ENCODE peak calls at places on chromosome 3, in seven cellular contexts. U is vagina, K is WTC11, S is cardiac muscle cell, W is heart left ventricle, F is AG09309, E is colonic mucosa. Z is an unnamed sample.

GRCh38 chr3:53144446-53144845 is 14.2 kb upstream of the RFT1 start:
- DNase-seq in U (no peak), K (no peak), S (no peak), W (no peak), F (no peak), E (no peak), Z (no peak)

GRCh38 chr3:56207913-56208312 is 260.4 kb downstream of the ERC2 start:
- DNase-seq in U (no peak), K (no peak), S (no peak), W (no peak), F (no peak), E (no peak), Z (no peak)

GRCh38 chr3:149471991-149472390 is 2.5 kb upstream of the TM4SF4 start:
- DNase-seq in U (peak; percentile 11), K (no peak), S (no peak), W (no peak), F (no peak), E (no peak), Z (peak; percentile 73)

GRCh38 chr3:33360136-33360825 is 79.9 kb downstream of the UBP1 start:
- DNase-seq in U (no peak), K (no peak), S (no peak), W (no peak), F (peak; percentile 59), E (no peak), Z (peak; percentile 40)

GRCh38 chr3:178699364-178699763 is 163.1 kb downstream of the KCNMB2 start:
- DNase-seq in U (no peak), K (no peak), S (no peak), W (no peak), F (no peak), E (no peak), Z (no peak)

GRCh38 chr3:115436767-115437301 is 186.5 kb upstream of the GAP43 start:
- DNase-seq in U (no peak), K (peak; percentile 12), S (no peak), W (no peak), F (peak; percentile 95), E (no peak), Z (peak; percentile 30)

GRCh38 chr3:25573386-25574171 is 91.1 kb downstream of the TOP2B start:
- DNase-seq in U (peak; percentile 40), K (no peak), S (peak; percentile 57), W (no peak), F (no peak), E (no peak), Z (no peak)

GRCh38 chr3:126389112-126389791 is 5.5 kb upstream of the CFAP100 start:
- DNase-seq in U (peak; percentile 95), K (peak; percentile 89), S (peak; percentile 92), W (peak; percentile 93), F (peak; percentile 41), E (peak; percentile 87), Z (peak; percentile 96)

GRCh38 chr3:57078366-57079220 is 18.1 kb downstream of the SPATA12 start:
- DNase-seq in U (no peak), K (peak; percentile 36), S (peak; percentile 70), W (peak; percentile 74), F (peak; percentile 5), E (peak; percentile 69), Z (peak; percentile 77)

GRCh38 chr3:114290911-114291901 is 2.6 kb upstream of the TIGIT start:
- DNase-seq in U (no peak), K (peak; percentile 99), S (peak; percentile 69), W (peak; percentile 85), F (no peak), E (peak; percentile 70), Z (peak; percentile 81)

GRCh38 chr3:135994708-135995335 is 29.3 kb downstream of the PPP2R3A start:
- DNase-seq in U (no peak), K (no peak), S (no peak), W (no peak), F (no peak), E (no peak), Z (no peak)

GRCh38 chr3:147318900-147319299 is 87.4 kb downstream of the ZIC4 start:
- DNase-seq in U (no peak), K (no peak), S (peak; percentile 38), W (no peak), F (no peak), E (no peak), Z (no peak)

GRCh38 chr3:17057316-17057715 is 172.6 kb downstream of the PLCL2 start:
- DNase-seq in U (no peak), K (no peak), S (no peak), W (no peak), F (peak; percentile 46), E (no peak), Z (no peak)

GRCh38 chr3:46110701-46111493 is 83.6 kb upstream of the XCR1 start:
- DNase-seq in U (no peak), K (no peak), S (no peak), W (no peak), F (peak; percentile 33), E (peak; percentile 67), Z (peak; percentile 79)

GRCh38 chr3:11230807-11231206 is 41.4 kb upstream of the ATG7 start:
- DNase-seq in U (no peak), K (no peak), S (no peak), W (no peak), F (no peak), E (no peak), Z (no peak)

GRCh38 chr3:155494332-155494731 is 200.8 kb upstream of the STRIT1 start:
- DNase-seq in U (no peak), K (no peak), S (no peak), W (no peak), F (no peak), E (no peak), Z (no peak)

GRCh38 chr3:156711113-156711512 is 36.7 kb downstream of the TIPARP start:
- DNase-seq in U (no peak), K (no peak), S (no peak), W (no peak), F (no peak), E (no peak), Z (no peak)

GRCh38 chr3:112633191-112633590 is 7.8 kb downstream of the CCDC80 start:
- DNase-seq in U (no peak), K (no peak), S (no peak), W (no peak), F (no peak), E (no peak), Z (no peak)

GRCh38 chr3:125694761-125695294 is 99.5 kb upstream of the OSBPL11 start:
- DNase-seq in U (no peak), K (no peak), S (no peak), W (no peak), F (no peak), E (no peak), Z (no peak)

DNA sequence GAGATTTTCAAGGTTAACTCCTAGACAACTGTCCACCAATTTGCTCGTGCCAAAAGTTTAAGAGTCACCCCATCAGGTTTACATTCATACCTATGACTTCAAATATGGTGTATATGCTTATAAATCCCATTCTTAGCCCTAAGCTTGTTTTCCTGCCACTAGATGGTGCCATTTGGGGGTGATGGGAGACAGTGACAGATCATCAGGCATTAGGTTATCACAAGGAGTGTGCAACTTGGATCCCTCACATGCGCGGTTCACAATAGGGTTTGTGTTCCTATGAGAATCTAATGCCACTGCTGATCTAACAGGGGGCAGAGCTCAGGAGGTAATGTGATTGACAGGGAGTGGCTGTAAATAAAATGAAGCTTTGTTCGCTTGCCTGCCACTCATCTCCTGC is 182.7 kb downstream of the CNTN6 start:
- DNase-seq in U (no peak), K (no peak), S (peak; percentile 10), W (no peak), F (no peak), E (peak; percentile 25), Z (peak; percentile 7)
- TF ChIP-seq CTCF in U (no peak), K (no peak), S (no peak), W (no peak), F (peak; percentile 11), E (no peak), Z (no peak)

GRCh38 chr3:42601898-42602581 is 1.6 kb downstream of the NKTR start:
- DNase-seq in U (no peak), K (no peak), S (no peak), W (no peak), F (no peak), E (no peak), Z (no peak)

GRCh38 chr3:42602961-42603360 is 2.5 kb downstream of the NKTR start:
- DNase-seq in U (no peak), K (no peak), S (no peak), W (no peak), F (no peak), E (no peak), Z (no peak)

GRCh38 chr3:42600111-42600957 is at the start of gene NKTR:
- DNase-seq in U (peak; percentile 99), K (peak; percentile 100), S (peak; percentile 99), W (peak; percentile 98), F (peak; percentile 82), E (peak; percentile 100), Z (peak; percentile 98)

GRCh38 chr3:42605550-42606173 is 5.2 kb downstream of the NKTR start:
- DNase-seq in U (no peak), K (no peak), S (no peak), W (no peak), F (no peak), E (no peak), Z (no peak)

GRCh38 chr3:42600958-42601675 is 631 bp downstream of the NKTR start:
- DNase-seq in U (peak; percentile 92), K (peak; percentile 67), S (peak; percentile 81), W (peak; percentile 81), F (peak; percentile 7), E (peak; percentile 67), Z (peak; percentile 58)
- TF ChIP-seq CTCF in U (no peak), K (no peak), S (no peak), W (no peak), F (peak; percentile 21), E (no peak), Z (no peak)

DNA sequence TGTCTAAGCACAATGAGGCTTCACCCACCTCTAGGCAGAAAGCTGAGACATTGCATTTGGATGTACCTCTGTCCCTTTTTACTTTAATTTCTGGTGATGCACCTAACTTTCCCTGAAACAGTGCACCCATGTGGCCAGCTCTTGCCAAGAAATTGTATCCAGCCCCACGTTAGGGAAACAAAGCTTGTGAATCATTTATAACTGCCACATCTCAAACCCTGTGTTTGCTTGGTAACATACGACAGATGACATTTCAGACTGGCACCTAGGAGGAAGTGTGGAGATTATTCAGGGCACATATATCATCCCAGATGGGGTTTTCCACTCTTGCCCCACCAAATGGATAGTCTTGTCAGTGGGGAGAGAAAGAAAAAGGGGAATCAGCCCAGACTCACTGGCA is 2.1 kb downstream of the CYB561D2 start:
- DNase-seq in U (no peak), K (no peak), S (no peak), W (no peak), F (no peak), E (no peak), Z (no peak)
- TF ChIP-seq CTCF in U (no peak), K (no peak), S (peak; percentile 15), W (peak; percentile 5), F (peak; percentile 48), E (no peak), Z (no peak)

DNA sequence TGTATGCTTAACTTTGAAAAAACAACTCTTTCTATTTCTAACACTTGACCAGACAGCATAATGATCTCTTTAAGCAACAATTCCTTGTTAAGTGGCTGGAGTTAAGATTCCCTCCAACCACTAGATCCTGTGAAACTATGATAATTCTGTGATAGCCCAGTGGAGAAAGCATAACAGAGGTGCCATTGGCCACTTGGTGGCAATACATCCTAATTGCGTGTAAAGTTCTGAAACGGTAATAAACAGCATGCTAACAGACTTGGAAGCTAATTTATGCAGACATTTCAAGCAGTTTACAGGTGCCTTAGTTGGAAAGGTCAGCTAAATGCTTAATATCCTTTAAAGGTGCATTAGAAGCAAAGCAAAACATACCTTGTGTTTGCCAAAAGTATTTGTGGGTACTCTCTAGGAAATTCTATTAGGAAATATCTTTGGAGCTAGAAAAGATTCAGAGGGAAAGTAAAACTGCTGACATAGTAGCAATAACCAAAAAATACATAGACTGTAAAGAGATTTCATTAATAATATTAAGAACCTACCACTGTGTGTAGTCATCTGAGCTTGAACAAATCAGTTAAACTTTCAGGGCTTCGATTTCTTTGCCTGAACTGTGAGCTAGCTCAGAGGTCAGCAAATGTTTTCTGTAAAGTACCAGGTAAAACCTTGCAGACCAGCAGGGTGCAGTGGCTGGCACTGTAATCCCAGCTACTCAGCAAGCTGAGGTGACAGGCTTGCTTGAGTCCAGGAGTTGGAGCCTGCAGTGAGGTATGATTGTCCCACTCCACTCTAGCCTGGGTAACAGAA is 19.0 kb upstream of the CSTA start:
- DNase-seq in U (no peak), K (peak; percentile 30), S (peak; percentile 64), W (no peak), F (no peak), E (peak; percentile 62), Z (peak; percentile 52)
- TF ChIP-seq CTCF in U (no peak), K (no peak), S (peak; percentile 7), W (peak; percentile 4), F (no peak), E (peak; percentile 25), Z (peak; percentile 9)